ENCODE peak calls at places on chromosomes 13 and 19, in eight cellular contexts. O is ureter; K is DMS 273 treated with DMSO at 0.1 percent for 48 hours; R is NCI-H774; D is neural crest cell; P is ELR; S is activated CD4-positive, alpha-beta T cell treated with anti-CD3 and anti-CD28 coated beads, Interleukin-2, amount 50 U/mL, for 24 hours; N is activated T-helper 9 cell treated with anti-CD3 and anti-CD28 coated beads, Interleukin-2, amount 50 U/mL, for 16 hours. G is an unnamed sample.
A peak's percentile ranks its signal among the peaks of the same experiment; 100 is the strongest.

GRCh38 chr19:10274589-10274988 is 3.7 kb downstream of the ICAM1 start:
- DNase-seq in O (no peak), K (no peak), R (no peak), D (no peak), P (no peak), S (no peak), N (no peak), G (no peak)

GRCh38 chr13:34411881-34412280 is 530.2 kb upstream of the NBEA start:
- DNase-seq in O (no peak), K (no peak), R (no peak), D (no peak), P (no peak), S (no peak), N (no peak), G (no peak)

GRCh38 chr13:110645750-110646149 is 30.4 kb downstream of the NAXD start:
- DNase-seq in O (no peak), K (no peak), R (no peak), D (no peak), P (no peak), S (no peak), N (no peak), G (no peak)

GRCh38 chr19:12137541-12137940 is 2.6 kb downstream of the ZNF20 start:
- DNase-seq in O (no peak), K (no peak), R (no peak), D (no peak), P (no peak), S (no peak), N (no peak), G (no peak)

GRCh38 chr19:10553087-10553667 is 9.5 kb downstream of the ATG4D start:
- DNase-seq in O (no peak), K (no peak), R (no peak), D (no peak), P (peak; percentile 25), S (no peak), N (no peak), G (no peak)

GRCh38 chr13:21434588-21434987 is 24.5 kb downstream of the ZDHHC20 start:
- DNase-seq in O (no peak), K (no peak), R (no peak), D (no peak), P (no peak), S (no peak), N (no peak), G (no peak)

GRCh38 chr13:21326155-21327030 is 132.7 kb downstream of the ZDHHC20 start:
- DNase-seq in O (no peak), K (no peak), R (no peak), D (no peak), P (peak; percentile 76), S (no peak), N (no peak), G (no peak)

GRCh38 chr19:16821081-16821480 is 8.1 kb upstream of the SIN3B start:
- DNase-seq in O (no peak), K (no peak), R (no peak), D (no peak), P (no peak), S (no peak), N (no peak), G (no peak)

GRCh38 chr13:113897966-113898365 is 34.1 kb upstream of the GAS6 start:
- DNase-seq in O (no peak), K (no peak), R (no peak), D (no peak), P (no peak), S (no peak), N (no peak), G (no peak)

GRCh38 chr19:18709546-18709945 is 26.1 kb downstream of the CRTC1 start:
- DNase-seq in O (no peak), K (no peak), R (no peak), D (no peak), P (no peak), S (no peak), N (no peak), G (no peak)

GRCh38 chr13:97238883-97239282 is 16.8 kb downstream of the MBNL2 start:
- DNase-seq in O (no peak), K (no peak), R (no peak), D (no peak), P (no peak), S (no peak), N (no peak), G (no peak)

GRCh38 chr19:56405062-56405461 is 930 bp downstream of the ZNF583 start:
- DNase-seq in O (no peak), K (no peak), R (no peak), D (no peak), P (no peak), S (no peak), N (no peak), G (no peak)

GRCh38 chr19:39112338-39112890 is 13.2 kb upstream of the PAK4 start:
- DNase-seq in O (no peak), K (no peak), R (no peak), D (no peak), P (peak; percentile 71), S (no peak), N (no peak), G (no peak)

GRCh38 chr13:99308481-99309087 is 1.4 kb upstream of the GPR183 start:
- DNase-seq in O (no peak), K (no peak), R (no peak), D (no peak), P (peak; percentile 77), S (no peak), N (no peak), G (no peak)

GRCh38 chr13:25478186-25478585 is 106.4 kb downstream of the ATP8A2 start:
- DNase-seq in O (no peak), K (no peak), R (no peak), D (no peak), P (peak; percentile 24), S (no peak), N (no peak), G (no peak)

GRCh38 chr19:35278578-35279284 is 3.6 kb upstream of the HAMP start:
- DNase-seq in O (no peak), K (no peak), R (no peak), D (no peak), P (no peak), S (no peak), N (no peak), G (no peak)

GRCh38 chr13:109148243-109148642 is 518.8 kb downstream of the MYO16 start:
- DNase-seq in O (no peak), K (no peak), R (no peak), D (no peak), P (peak; percentile 81), S (no peak), N (no peak), G (no peak)

GRCh38 chr13:34334984-34335661 is 517.2 kb downstream of the RFC3 start:
- DNase-seq in O (no peak), K (peak; percentile 77), R (no peak), D (no peak), P (no peak), S (no peak), N (no peak), G (no peak)

GRCh38 chr13:26558074-26558805 is 757 bp downstream of the WASF3 start:
- DNase-seq in O (no peak), K (no peak), R (no peak), D (peak; percentile 16), P (peak; percentile 44), S (no peak), N (no peak), G (no peak)

GRCh38 chr19:50772408-50773311 is 2.4 kb downstream of the GPR32 start:
- DNase-seq in O (no peak), K (no peak), R (no peak), D (no peak), P (peak; percentile 50), S (no peak), N (no peak), G (no peak)

GRCh38 chr13:107866666-107867623 is 348.4 kb downstream of the LIG4 start:
- DNase-seq in O (no peak), K (no peak), R (peak; percentile 88), D (peak; percentile 32), P (peak; percentile 25), S (no peak), N (no peak), G (no peak)

GRCh38 chr13:90414691-90415596 is 932.5 kb upstream of the MIR17HG start:
- DNase-seq in O (no peak), K (no peak), R (no peak), D (no peak), P (peak; percentile 81), S (no peak), N (no peak), G (no peak)

GRCh38 chr19:8578642-8579265 is 1.5 kb upstream of the MYO1F start:
- DNase-seq in O (peak; percentile 84), K (no peak), R (peak; percentile 26), D (peak; percentile 88), P (peak; percentile 77), S (peak; percentile 77), N (peak; percentile 76), G (peak; percentile 70)

GRCh38 chr13:30862707-30863106 is 43.4 kb upstream of the MEDAG start:
- DNase-seq in O (no peak), K (no peak), R (no peak), D (no peak), P (no peak), S (no peak), N (no peak), G (no peak)

GRCh38 chr19:44401108-44401786 is at the start of gene ZNF285:
- DNase-seq in O (peak; percentile 91), K (no peak), R (no peak), D (peak; percentile 89), P (peak; percentile 97), S (peak; percentile 37), N (peak; percentile 36), G (peak; percentile 49)

GRCh38 chr19:46271488-46272197 is 25.2 kb upstream of the HIF3A start:
- DNase-seq in O (no peak), K (no peak), R (no peak), D (no peak), P (peak; percentile 81), S (no peak), N (no peak), G (no peak)

GRCh38 chr13:74288361-74288911 is 154.2 kb upstream of the KLF12 start:
- DNase-seq in O (peak; percentile 56), K (no peak), R (peak; percentile 22), D (peak; percentile 14), P (no peak), S (no peak), N (peak; percentile 6), G (no peak)

GRCh38 chr19:16820056-16820455 is 9.1 kb upstream of the SIN3B start:
- DNase-seq in O (no peak), K (no peak), R (no peak), D (no peak), P (no peak), S (no peak), N (no peak), G (no peak)

GRCh38 chr13:94312511-94313191 is 166.8 kb downstream of the DCT start:
- DNase-seq in O (no peak), K (peak; percentile 33), R (no peak), D (no peak), P (no peak), S (no peak), N (no peak), G (no peak)

GRCh38 chr13:95193509-95194230 is 107.6 kb downstream of the ABCC4 start:
- DNase-seq in O (no peak), K (no peak), R (no peak), D (no peak), P (no peak), S (no peak), N (no peak), G (no peak)

GRCh38 chr19:50189326-50189725 is 14.1 kb upstream of the MYH14 start:
- DNase-seq in O (no peak), K (no peak), R (no peak), D (no peak), P (no peak), S (no peak), N (no peak), G (no peak)

GRCh38 chr13:23468811-23469210 is 35.3 kb upstream of the SACS start:
- DNase-seq in O (no peak), K (no peak), R (no peak), D (no peak), P (no peak), S (no peak), N (no peak), G (no peak)

GRCh38 chr19:55088543-55089265 is 13.0 kb downstream of the EPS8L1 start:
- DNase-seq in O (no peak), K (no peak), R (peak; percentile 39), D (peak; percentile 97), P (peak; percentile 82), S (peak; percentile 64), N (peak; percentile 65), G (peak; percentile 61)

GRCh38 chr13:105598551-105598950 is 936.9 kb downstream of the EFNB2 start:
- DNase-seq in O (no peak), K (no peak), R (no peak), D (no peak), P (no peak), S (no peak), N (no peak), G (no peak)